ENCODE peak calls at places on chromosomes 6 and 20, in five cellular contexts. Q, J, M, Y and D are unnamed samples.

GRCh38 chr6:82111114-82111513 is 136.4 kb downstream of the IBTK start:
- DNase-seq in Q (peak), J (no peak), M (no peak), Y (no peak), D (no peak)

GRCh38 chr20:49630396-49630951 is 62.5 kb upstream of the PTGIS start:
- DNase-seq in Q (no peak), J (no peak), M (no peak), Y (no peak), D (no peak)

GRCh38 chr6:161001421-161001820 is 9.9 kb downstream of the MAP3K4 start:
- DNase-seq in Q (peak), J (no peak), M (no peak), Y (no peak), D (no peak)

GRCh38 chr20:9458075-9458818 is 56.1 kb upstream of the LAMP5 start:
- DNase-seq in Q (peak), J (peak), M (no peak), Y (peak), D (no peak)

GRCh38 chr6:119495230-119495683 is 145.7 kb upstream of the MAN1A1 start:
- DNase-seq in Q (no peak), J (no peak), M (no peak), Y (no peak), D (no peak)

GRCh38 chr20:22848364-22848763 is 186.7 kb upstream of the SSTR4 start:
- DNase-seq in Q (no peak), J (no peak), M (no peak), Y (no peak), D (no peak)

GRCh38 chr6:73774311-73774766 is 78.3 kb downstream of the CD109 start:
- DNase-seq in Q (peak), J (peak), M (no peak), Y (no peak), D (peak)

GRCh38 chr20:46998497-46999190 is 104.0 kb downstream of the EYA2 start:
- DNase-seq in Q (no peak), J (no peak), M (no peak), Y (peak), D (no peak)

GRCh38 chr6:44064089-44064947 is 62.9 kb downstream of the MRPL14 start:
- DNase-seq in Q (peak), J (peak), M (no peak), Y (peak), D (peak)

GRCh38 chr6:138004423-138005287 is 102.6 kb downstream of the PERP start:
- DNase-seq in Q (peak), J (peak), M (no peak), Y (peak), D (peak)

GRCh38 chr6:125301435-125302391 is at the start of gene HDDC2:
- DNase-seq in Q (peak), J (peak), M (peak), Y (peak), D (no peak)

GRCh38 chr20:4227085-4227821 is 211.9 kb upstream of the RNF24 start:
- DNase-seq in Q (peak), J (peak), M (no peak), Y (no peak), D (no peak)

GRCh38 chr20:47574616-47575401 is 73.1 kb downstream of the NCOA3 start:
- DNase-seq in Q (no peak), J (peak), M (no peak), Y (no peak), D (peak)

GRCh38 chr6:89989742-89990141 is 95.5 kb downstream of the GJA10 start:
- DNase-seq in Q (peak), J (peak), M (no peak), Y (no peak), D (no peak)

GRCh38 chr6:83518946-83519489 is 6.7 kb downstream of the PRSS35 start:
- DNase-seq in Q (peak), J (peak), M (no peak), Y (no peak), D (peak)
- TF ChIP-seq CTCF in Q (peak), J (peak), M (no peak), Y (peak), D (peak)

GRCh38 chr20:18705490-18705889 is 108.1 kb upstream of the SCP2D1 start:
- DNase-seq in Q (peak), J (peak), M (no peak), Y (peak), D (peak)
- H3K4me3 ChIP-seq in Q (no peak), J (no peak), M (no peak), Y (no peak), D (no peak)

GRCh38 chr6:93829009-93829408 is 409.6 kb upstream of the EPHA7 start:
- DNase-seq in Q (no peak), J (no peak), M (no peak), Y (no peak), D (no peak)

GRCh38 chr6:93823489-93823888 is 404.1 kb upstream of the EPHA7 start:
- DNase-seq in Q (no peak), J (no peak), M (no peak), Y (no peak), D (no peak)

GRCh38 chr6:93828553-93828952 is 409.2 kb upstream of the EPHA7 start:
- DNase-seq in Q (no peak), J (no peak), M (no peak), Y (no peak), D (no peak)

GRCh38 chr6:93825950-93826349 is 406.6 kb upstream of the EPHA7 start:
- DNase-seq in Q (no peak), J (no peak), M (no peak), Y (no peak), D (no peak)

DNA sequence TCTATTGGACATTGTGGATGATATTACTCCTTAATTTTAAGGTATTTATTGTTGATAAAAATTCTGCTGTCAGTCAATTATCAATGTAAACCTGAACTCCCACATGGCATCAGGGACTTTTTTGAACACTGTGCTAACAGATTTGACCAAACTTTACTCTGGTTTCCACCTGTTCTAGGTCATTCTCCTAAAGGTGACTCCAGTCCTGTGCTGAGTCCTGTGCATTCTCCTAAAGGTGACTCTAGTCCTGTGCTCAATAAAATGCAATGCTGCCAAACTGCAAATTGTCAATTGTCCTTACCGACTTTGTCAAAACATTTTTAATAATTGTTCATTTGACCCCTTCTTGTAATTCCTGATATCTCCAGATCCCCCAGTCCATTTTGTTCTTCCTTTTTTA is 408.4 kb upstream of the EPHA7 start:
- DNase-seq in Q (no peak), J (no peak), M (no peak), Y (no peak), D (no peak)
- TF ChIP-seq CTCF in Q (no peak), J (no peak), M (no peak), Y (no peak), D (no peak)

DNA sequence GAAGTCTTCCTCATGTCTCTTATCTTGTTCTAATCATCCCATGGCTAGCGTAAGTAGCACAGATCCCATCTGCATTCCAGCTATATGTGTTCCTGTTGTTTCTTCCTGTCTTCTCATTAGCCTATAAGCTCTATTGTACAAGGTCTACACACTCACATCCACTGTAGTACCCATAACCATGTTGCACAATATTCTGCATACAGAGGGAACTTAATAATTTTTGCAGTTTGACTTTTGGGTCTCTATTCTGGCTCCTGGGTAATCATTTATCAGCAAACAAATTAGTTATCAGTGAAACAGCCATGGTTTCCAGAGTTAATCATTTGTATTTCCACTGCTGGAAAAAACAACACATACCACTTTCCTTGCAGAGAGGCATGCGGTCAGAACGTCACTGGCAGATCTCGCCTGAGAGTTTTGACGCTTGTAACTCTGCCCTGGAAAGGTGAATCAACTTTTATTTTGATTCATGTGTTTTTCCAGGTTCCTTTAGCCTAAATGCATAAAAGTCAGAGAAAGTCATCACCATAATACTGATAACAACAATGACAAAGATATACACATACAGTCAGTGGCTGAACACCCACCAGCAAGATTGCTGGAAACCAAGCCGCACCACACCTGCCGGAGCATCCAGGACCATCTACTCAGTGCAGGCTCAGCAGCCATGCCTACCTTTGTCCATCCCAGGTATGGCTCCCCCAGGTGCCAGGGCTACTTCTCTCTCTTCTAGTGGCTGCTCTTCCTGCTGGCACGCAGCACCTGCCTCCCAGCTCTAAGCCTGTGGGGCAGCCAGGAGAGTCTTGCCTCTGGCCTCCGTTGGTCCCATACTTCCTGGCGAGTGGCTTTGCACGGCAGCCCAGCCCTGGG is 158.2 kb downstream of the QRSL1 start:
- DNase-seq in Q (no peak), J (no peak), M (no peak), Y (peak), D (no peak)
- H3K4me3 ChIP-seq in Q (no peak), J (no peak), M (no peak), Y (no peak), D (no peak)

GRCh38 chr20:41848180-41848579 is 230.0 kb upstream of the CHD6 start:
- DNase-seq in Q (no peak), J (no peak), M (no peak), Y (no peak), D (no peak)
- TF ChIP-seq CTCF in Q (no peak), J (no peak), M (no peak), Y (peak), D (no peak)

DNA sequence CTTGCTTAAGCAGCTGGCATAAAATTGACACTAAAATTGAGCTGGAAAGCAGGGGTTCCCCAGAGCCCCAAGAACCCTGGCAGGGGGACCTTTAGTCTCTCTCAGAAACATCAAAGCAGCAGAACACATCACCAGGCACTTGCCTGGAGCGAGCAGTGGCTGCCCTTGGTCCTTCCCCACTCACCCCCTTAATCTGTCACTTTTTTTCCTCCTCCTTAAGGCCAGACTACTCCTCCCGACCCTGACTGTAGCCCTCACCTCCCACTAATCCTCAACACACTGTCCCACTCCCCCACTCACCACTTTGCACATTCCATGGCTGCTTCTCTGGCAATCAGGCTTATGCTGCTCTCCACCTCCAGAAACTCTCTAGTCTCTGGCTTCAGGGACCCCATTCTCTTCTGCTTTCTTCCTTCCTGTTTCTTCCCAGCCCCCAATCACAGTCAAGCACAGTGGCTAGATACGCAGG is 472 bp upstream of the ZKSCAN4 start:
- DNase-seq in Q (no peak), J (no peak), M (no peak), Y (no peak), D (no peak)
- H3K4me3 ChIP-seq in Q (peak), J (peak), M (peak), Y (peak), D (peak)